ENCODE peak calls at places on chromosomes 2 and 18, in ten cellular contexts. Q is AG10803; H is ELF-1; V is H54; I is HT1080; G is fibroblast of pulmonary artery; R is activated CD8-positive, alpha-beta memory T cell treated with anti-CD3 and anti-CD28 coated beads for 1 hour; U is neuronal stem cell; K is activated naive CD4-positive, alpha-beta T cell treated with anti-CD3 and anti-CD28 coated beads for 36 hours; C is NCI-H1092 treated with DMSO at 0.1 percent for 48 hours. B is an unnamed sample.

GRCh38 chr2:12412898-12413305 is 303.8 kb upstream of the TRIB2 start:
- DNase-seq in Q (no peak), H (peak; percentile 51), V (no peak), I (no peak), G (peak; percentile 55), R (no peak), U (no peak), K (peak; percentile 68), C (no peak), B (no peak)

GRCh38 chr2:134900151-134900550 is 18.5 kb upstream of the CCNT2 start:
- DNase-seq in Q (peak; percentile 34), H (no peak), V (no peak), I (peak; percentile 69), G (peak; percentile 4), R (no peak), U (no peak), K (no peak), C (no peak), B (no peak)

GRCh38 chr2:107278672-107279071 is 392.7 kb upstream of the ST6GAL2 start:
- DNase-seq in Q (no peak), H (no peak), V (no peak), I (no peak), G (no peak), R (no peak), U (peak; percentile 8), K (no peak), C (no peak), B (peak; percentile 32)

GRCh38 chr2:68465081-68465916 is 1.8 kb downstream of the FBXO48 start:
- DNase-seq in Q (peak; percentile 68), H (no peak), V (no peak), I (no peak), G (no peak), R (no peak), U (no peak), K (peak; percentile 74), C (no peak), B (no peak)

GRCh38 chr2:29360016-29360784 is 245.0 kb downstream of the CLIP4 start:
- DNase-seq in Q (no peak), H (no peak), V (no peak), I (peak; percentile 9), G (no peak), R (no peak), U (no peak), K (no peak), C (no peak), B (no peak)

GRCh38 chr2:235669269-235669831 is 175.5 kb downstream of the AGAP1 start:
- DNase-seq in Q (peak; percentile 74), H (peak; percentile 86), V (peak; percentile 88), I (peak; percentile 48), G (peak; percentile 64), R (no peak), U (peak; percentile 86), K (peak; percentile 9), C (peak; percentile 35), B (peak; percentile 98)

GRCh38 chr2:183543222-183543621 is 419.0 kb downstream of the NUP35 start:
- DNase-seq in Q (no peak), H (no peak), V (no peak), I (no peak), G (no peak), R (no peak), U (no peak), K (no peak), C (no peak), B (no peak)

GRCh38 chr2:202639233-202639632 is 4.5 kb downstream of the FAM117B start:
- DNase-seq in Q (no peak), H (no peak), V (no peak), I (no peak), G (no peak), R (no peak), U (no peak), K (no peak), C (no peak), B (no peak)

GRCh38 chr18:79246309-79247108 is 149.2 kb upstream of the NFATC1 start:
- DNase-seq in Q (peak; percentile 62), H (peak; percentile 94), V (peak; percentile 7), I (peak; percentile 95), G (peak; percentile 78), R (peak; percentile 19), U (peak; percentile 68), K (peak; percentile 84), C (peak; percentile 91), B (peak; percentile 83)

GRCh38 chr18:62131305-62131909 is 55.4 kb downstream of the PIGN start:
- DNase-seq in Q (peak; percentile 63), H (peak; percentile 67), V (peak; percentile 2), I (peak; percentile 51), G (peak; percentile 84), R (peak; percentile 6), U (peak; percentile 58), K (peak; percentile 81), C (peak; percentile 57), B (peak; percentile 75)

GRCh38 chr2:223865124-223865523 is 27.7 kb upstream of the AP1S3 start:
- DNase-seq in Q (no peak), H (no peak), V (no peak), I (no peak), G (no peak), R (no peak), U (no peak), K (no peak), C (no peak), B (no peak)

GRCh38 chr2:173104156-173104555 is 28.5 kb downstream of the MAP3K20 start:
- DNase-seq in Q (no peak), H (no peak), V (no peak), I (no peak), G (no peak), R (no peak), U (no peak), K (no peak), C (no peak), B (no peak)

B was measured in GM23338.